ENCODE peak calls at places on chromosome 21, in five cellular contexts. H, X, I, T and Q are unnamed samples.

GRCh38 chr21:45987121-45987711 is 5.6 kb downstream of the COL6A1 start:
- DNase-seq in I (no peak), H (no peak), T (no peak), X (no peak), Q (peak; percentile 91)

GRCh38 chr21:26366781-26367180 is 196.2 kb upstream of the APP start:
- DNase-seq in X (no peak), I (no peak), T (no peak), H (no peak), Q (no peak)

GRCh38 chr21:34970126-34970525 is 79.0 kb downstream of the RUNX1 start:
- DNase-seq in X (no peak), H (no peak), I (no peak), T (no peak), Q (no peak)

GRCh38 chr21:44865561-44866280 is 7.8 kb downstream of the PTTG1IP start:
- DNase-seq in T (no peak), X (peak; percentile 75), I (peak; percentile 62), H (no peak), Q (no peak)

GRCh38 chr21:43768868-43769167 is 7.3 kb downstream of the CSTB start:
- DNase-seq in T (no peak), I (no peak), H (no peak), X (no peak), Q (no peak)

GRCh38 chr21:37845535-37845934 is 70.7 kb downstream of the KCNJ6 start:
- DNase-seq in H (no peak), I (no peak), T (peak; percentile 77), X (no peak), Q (no peak)

GRCh38 chr21:42833439-42833815 is 45.9 kb downstream of the WDR4 start:
- DNase-seq in I (peak; percentile 85), H (no peak), T (peak; percentile 46), X (no peak), Q (no peak)

GRCh38 chr21:29501451-29501850 is 202.7 kb downstream of the BACH1 start:
- DNase-seq in T (no peak), H (no peak), I (no peak), X (no peak), Q (no peak)

GRCh38 chr21:14833221-14833620 is 231.6 kb downstream of the NRIP1 start:
- DNase-seq in T (no peak), I (no peak), H (no peak), X (no peak), Q (no peak)

GRCh38 chr21:44927587-44928461 is 7.1 kb upstream of the ITGB2 start:
- DNase-seq in I (peak; percentile 93), X (peak; percentile 91), H (no peak), T (no peak), Q (no peak)

GRCh38 chr21:44011123-44011773 is 861 bp upstream of the TRAPPC10 start:
- DNase-seq in T (no peak), I (no peak), X (no peak), H (no peak), Q (no peak)

GRCh38 chr21:32330784-32331311 is 32.2 kb downstream of the MRAP start:
- DNase-seq in X (no peak), T (peak; percentile 51), I (no peak), H (no peak), Q (no peak)

GRCh38 chr21:46081022-46081861 is 16.7 kb upstream of the COL6A2 start:
- DNase-seq in H (no peak), X (peak; percentile 68), I (no peak), T (no peak), Q (peak; percentile 81)

GRCh38 chr21:32329331-32329730 is 30.7 kb downstream of the MRAP start:
- DNase-seq in X (peak; percentile 53), H (no peak), I (no peak), T (no peak), Q (no peak)

GRCh38 chr21:40386301-40386911 is 460.6 kb downstream of the DSCAM start:
- DNase-seq in I (peak; percentile 32), T (peak; percentile 63), H (no peak), X (no peak), Q (no peak)

GRCh38 chr21:45000637-45001133 is 60.9 kb downstream of the SLX9 start:
- DNase-seq in I (no peak), X (no peak), T (no peak), H (no peak), Q (peak; percentile 68)

GRCh38 chr21:41585199-41585994 is 77.4 kb upstream of the TMPRSS2 start:
- DNase-seq in X (no peak), H (no peak), T (no peak), I (no peak), Q (no peak)

GRCh38 chr21:45460611-45461368 is 55.8 kb downstream of the COL18A1 start:
- DNase-seq in H (no peak), T (no peak), X (no peak), I (no peak), Q (no peak)

GRCh38 chr21:40546657-40547056 is 300.3 kb downstream of the DSCAM start:
- DNase-seq in T (no peak), X (no peak), I (no peak), H (no peak), Q (no peak)

GRCh38 chr21:27681038-27681437 is 714.1 kb upstream of the ADAMTS5 start:
- DNase-seq in I (no peak), H (no peak), X (no peak), T (no peak), Q (no peak)

GRCh38 chr21:31918250-31918775 is 45.5 kb downstream of the HUNK start:
- DNase-seq in I (no peak), H (no peak), X (no peak), T (no peak), Q (no peak)

GRCh38 chr21:46304437-46304836 is 18.3 kb downstream of the YBEY start:
- DNase-seq in T (no peak), H (no peak), I (no peak), X (no peak), Q (no peak)

GRCh38 chr21:45267390-45267760 is 20.3 kb downstream of the POFUT2 start:
- DNase-seq in I (no peak), H (no peak), T (no peak), X (peak; percentile 38), Q (no peak)

GRCh38 chr21:42044871-42045495 is 26.1 kb upstream of the UMODL1 start:
- DNase-seq in I (no peak), T (no peak), X (no peak), H (no peak), Q (no peak)

GRCh38 chr21:43985690-43986251 is 26.3 kb upstream of the TRAPPC10 start:
- DNase-seq in X (no peak), I (no peak), T (no peak), H (no peak), Q (peak; percentile 72)

GRCh38 chr21:44817506-44817880 is 369 bp downstream of the SUMO3 start:
- DNase-seq in I (peak; percentile 92), H (peak; percentile 93), X (peak; percentile 97), T (peak; percentile 71), Q (peak; percentile 93)